ENCODE peak calls at places on chromosomes 16 and 17, in six cellular contexts. L is AG04450; H is uterus; X is globus pallidus; N is stimulated activated CD8-positive, alpha-beta memory T cell treated with anti-CD3 and anti-CD28 coated beads, Interleukin-15, amount 100 ng/mL, for 24 hours; A is AG09319. U is an unnamed sample.

GRCh38 chr17:48011405-48012150 is 26.0 kb downstream of the COPZ2 start:
- DNase-seq in L (no peak), H (no peak), X (no peak), N (no peak), A (no peak), U (no peak)

GRCh38 chr16:69691980-69692911 is 34.1 kb downstream of the NQO1 start:
- DNase-seq in L (no peak), H (no peak), X (peak), N (no peak), A (no peak), U (no peak)

GRCh38 chr17:58413684-58414083 is 3.6 kb downstream of the RNF43 start:
- DNase-seq in L (no peak), H (no peak), X (no peak), N (no peak), A (no peak), U (no peak)

GRCh38 chr17:40311575-40311974 is 2.6 kb downstream of the RARA start:
- DNase-seq in L (no peak), H (peak), X (no peak), N (no peak), A (no peak), U (no peak)

GRCh38 chr17:77035526-77035925 is 105.2 kb upstream of the SEC14L1 start:
- DNase-seq in L (no peak), H (no peak), X (no peak), N (no peak), A (no peak), U (no peak)

GRCh38 chr16:75491876-75492275 is 3.4 kb downstream of the CHST6 start:
- DNase-seq in L (no peak), H (no peak), X (peak), N (no peak), A (no peak), U (peak)

GRCh38 chr17:68255731-68256538 is 8.1 kb downstream of the AMZ2 start:
- DNase-seq in L (no peak), H (no peak), X (no peak), N (no peak), A (no peak), U (no peak)

GRCh38 chr17:31148205-31148604 is 53.4 kb downstream of the NF1 start:
- DNase-seq in L (no peak), H (no peak), X (no peak), N (no peak), A (no peak), U (no peak)

GRCh38 chr16:27465483-27465879 is 63.5 kb downstream of the IL21R start:
- DNase-seq in L (no peak), H (no peak), X (no peak), N (no peak), A (no peak), U (no peak)

GRCh38 chr16:15913046-15913698 is 24.8 kb upstream of the CEP20 start:
- DNase-seq in L (no peak), H (no peak), X (no peak), N (no peak), A (no peak), U (no peak)

GRCh38 chr17:62966426-62967110 is 533 bp downstream of the TANC2 start:
- DNase-seq in L (no peak), H (peak), X (peak), N (peak), A (no peak), U (peak)

GRCh38 chr17:76710863-76711611 is at the start of gene MXRA7:
- DNase-seq in L (no peak), H (peak), X (peak), N (peak), A (no peak), U (peak)

GRCh38 chr17:40014375-40014980 is 762 bp upstream of the CSF3 start:
- DNase-seq in L (no peak), H (peak), X (no peak), N (no peak), A (no peak), U (no peak)

GRCh38 chr16:53754938-53755910 is 51.3 kb downstream of the FTO start:
- DNase-seq in L (no peak), H (peak), X (no peak), N (no peak), A (no peak), U (no peak)

GRCh38 chr16:1964046-1964505 is 550 bp downstream of the RPS2 start:
- DNase-seq in L (no peak), H (no peak), X (no peak), N (peak), A (no peak), U (no peak)

GRCh38 chr16:525123-525519 is 2.4 kb upstream of the CAPN15 start:
- DNase-seq in L (no peak), H (no peak), X (no peak), N (no peak), A (no peak), U (no peak)

GRCh38 chr16:56279132-56279531 is 87.8 kb downstream of the GNAO1 start:
- DNase-seq in L (no peak), H (no peak), X (no peak), N (no peak), A (no peak), U (no peak)

GRCh38 chr17:57004944-57005579 is 27.1 kb downstream of the SCPEP1 start:
- DNase-seq in L (no peak), H (no peak), X (no peak), N (no peak), A (no peak), U (no peak)

GRCh38 chr16:14106457-14106856 is 35.3 kb downstream of the MRTFB start:
- DNase-seq in L (peak), H (no peak), X (no peak), N (no peak), A (peak), U (no peak)